ENCODE peak calls at places on chromosomes 3 and 15, in nine cellular contexts. One of them, this sample, is unnamed.

GRCh38 chr3:133792171-133792763 is 13.3 kb upstream of the SRPRB start:
- DNase-seq in hippocampal formation: no peak
- DNase-seq in activated CD4-positive, alpha-beta T cell treated with anti-CD3 and anti-CD28 coated beads, Interleukin-2, amount 50 U/mL, for 48 hours: no peak
- DNase-seq in NCI-H1417: peak
- DNase-seq in CD4-positive, CD25-positive, alpha-beta regulatory T cell: no peak
- DNase-seq in lung: no peak
- DNase-seq in effector CD8-positive, alpha-beta T cell: no peak
- DNase-seq in central memory CD4-positive, alpha-beta T cell: no peak
- DNase-seq in NCI-H510A: no peak
- DNase-seq in this sample: no peak

GRCh38 chr15:85764649-85765277 is 30.0 kb downstream of the KLHL25 start:
- DNase-seq in hippocampal formation: no peak
- DNase-seq in lung: no peak
- DNase-seq in CD4-positive, CD25-positive, alpha-beta regulatory T cell: no peak
- DNase-seq in activated CD4-positive, alpha-beta T cell treated with anti-CD3 and anti-CD28 coated beads, Interleukin-2, amount 50 U/mL, for 48 hours: no peak
- DNase-seq in NCI-H510A: no peak
- DNase-seq in effector CD8-positive, alpha-beta T cell: no peak
- DNase-seq in NCI-H1417: no peak
- DNase-seq in central memory CD4-positive, alpha-beta T cell: no peak
- DNase-seq in this sample: no peak

GRCh38 chr3:158483701-158484100 is 87.3 kb upstream of the MLF1 start:
- DNase-seq in NCI-H510A: no peak
- DNase-seq in NCI-H1417: no peak
- DNase-seq in effector CD8-positive, alpha-beta T cell: no peak
- DNase-seq in central memory CD4-positive, alpha-beta T cell: no peak
- DNase-seq in activated CD4-positive, alpha-beta T cell treated with anti-CD3 and anti-CD28 coated beads, Interleukin-2, amount 50 U/mL, for 48 hours: no peak
- DNase-seq in hippocampal formation: no peak
- DNase-seq in CD4-positive, CD25-positive, alpha-beta regulatory T cell: no peak
- DNase-seq in lung: no peak
- DNase-seq in this sample: no peak

GRCh38 chr3:170977911-170978310 is 48.6 kb downstream of the SLC2A2 start:
- DNase-seq in lung: no peak
- DNase-seq in activated CD4-positive, alpha-beta T cell treated with anti-CD3 and anti-CD28 coated beads, Interleukin-2, amount 50 U/mL, for 48 hours: no peak
- DNase-seq in hippocampal formation: no peak
- DNase-seq in NCI-H510A: no peak
- DNase-seq in effector CD8-positive, alpha-beta T cell: no peak
- DNase-seq in central memory CD4-positive, alpha-beta T cell: no peak
- DNase-seq in NCI-H1417: no peak
- DNase-seq in CD4-positive, CD25-positive, alpha-beta regulatory T cell: no peak
- DNase-seq in this sample: no peak

GRCh38 chr3:168088106-168088722 is 7.5 kb downstream of the GOLIM4 start:
- DNase-seq in NCI-H1417: no peak
- DNase-seq in hippocampal formation: no peak
- DNase-seq in activated CD4-positive, alpha-beta T cell treated with anti-CD3 and anti-CD28 coated beads, Interleukin-2, amount 50 U/mL, for 48 hours: no peak
- DNase-seq in central memory CD4-positive, alpha-beta T cell: no peak
- DNase-seq in effector CD8-positive, alpha-beta T cell: no peak
- DNase-seq in NCI-H510A: no peak
- DNase-seq in lung: no peak
- DNase-seq in CD4-positive, CD25-positive, alpha-beta regulatory T cell: no peak
- DNase-seq in this sample: no peak

GRCh38 chr15:60390931-60391501 is 6.8 kb downstream of the ANXA2 start:
- DNase-seq in effector CD8-positive, alpha-beta T cell: no peak
- DNase-seq in NCI-H1417: no peak
- DNase-seq in NCI-H510A: no peak
- DNase-seq in lung: peak
- DNase-seq in hippocampal formation: no peak
- DNase-seq in central memory CD4-positive, alpha-beta T cell: no peak
- DNase-seq in CD4-positive, CD25-positive, alpha-beta regulatory T cell: no peak
- DNase-seq in activated CD4-positive, alpha-beta T cell treated with anti-CD3 and anti-CD28 coated beads, Interleukin-2, amount 50 U/mL, for 48 hours: no peak
- DNase-seq in this sample: peak

GRCh38 chr3:14216257-14217048 is 37.8 kb downstream of the LSM3 start:
- DNase-seq in activated CD4-positive, alpha-beta T cell treated with anti-CD3 and anti-CD28 coated beads, Interleukin-2, amount 50 U/mL, for 48 hours: peak
- DNase-seq in central memory CD4-positive, alpha-beta T cell: peak
- DNase-seq in NCI-H510A: no peak
- DNase-seq in hippocampal formation: no peak
- DNase-seq in effector CD8-positive, alpha-beta T cell: peak
- DNase-seq in NCI-H1417: no peak
- DNase-seq in lung: peak
- DNase-seq in CD4-positive, CD25-positive, alpha-beta regulatory T cell: peak
- DNase-seq in this sample: no peak

GRCh38 chr3:14467723-14468620 is 65.6 kb downstream of the SLC6A6 start:
- DNase-seq in hippocampal formation: no peak
- DNase-seq in lung: no peak
- DNase-seq in NCI-H1417: peak
- DNase-seq in activated CD4-positive, alpha-beta T cell treated with anti-CD3 and anti-CD28 coated beads, Interleukin-2, amount 50 U/mL, for 48 hours: peak
- DNase-seq in central memory CD4-positive, alpha-beta T cell: peak
- DNase-seq in CD4-positive, CD25-positive, alpha-beta regulatory T cell: peak
- DNase-seq in effector CD8-positive, alpha-beta T cell: peak
- DNase-seq in NCI-H510A: no peak
- DNase-seq in this sample: peak

GRCh38 chr3:113268306-113268705 is 56.9 kb downstream of the BOC start:
- DNase-seq in central memory CD4-positive, alpha-beta T cell: no peak
- DNase-seq in lung: no peak
- DNase-seq in activated CD4-positive, alpha-beta T cell treated with anti-CD3 and anti-CD28 coated beads, Interleukin-2, amount 50 U/mL, for 48 hours: no peak
- DNase-seq in effector CD8-positive, alpha-beta T cell: no peak
- DNase-seq in hippocampal formation: no peak
- DNase-seq in NCI-H510A: no peak
- DNase-seq in NCI-H1417: no peak
- DNase-seq in CD4-positive, CD25-positive, alpha-beta regulatory T cell: no peak
- DNase-seq in this sample: no peak

GRCh38 chr3:40973141-40973540 is 226.2 kb upstream of the CTNNB1 start:
- DNase-seq in lung: no peak
- DNase-seq in central memory CD4-positive, alpha-beta T cell: no peak
- DNase-seq in NCI-H1417: no peak
- DNase-seq in CD4-positive, CD25-positive, alpha-beta regulatory T cell: no peak
- DNase-seq in NCI-H510A: no peak
- DNase-seq in activated CD4-positive, alpha-beta T cell treated with anti-CD3 and anti-CD28 coated beads, Interleukin-2, amount 50 U/mL, for 48 hours: no peak
- DNase-seq in effector CD8-positive, alpha-beta T cell: no peak
- DNase-seq in hippocampal formation: no peak
- DNase-seq in this sample: no peak

GRCh38 chr3:100316656-100317069 is 17.9 kb upstream of the NIT2 start:
- DNase-seq in NCI-H510A: no peak
- DNase-seq in CD4-positive, CD25-positive, alpha-beta regulatory T cell: peak
- DNase-seq in effector CD8-positive, alpha-beta T cell: no peak
- DNase-seq in central memory CD4-positive, alpha-beta T cell: peak
- DNase-seq in activated CD4-positive, alpha-beta T cell treated with anti-CD3 and anti-CD28 coated beads, Interleukin-2, amount 50 U/mL, for 48 hours: peak
- DNase-seq in lung: no peak
- DNase-seq in NCI-H1417: no peak
- DNase-seq in hippocampal formation: peak
- DNase-seq in this sample: peak

GRCh38 chr3:100629728-100630127 is 20.3 kb downstream of the ADGRG7 start:
- DNase-seq in CD4-positive, CD25-positive, alpha-beta regulatory T cell: no peak
- DNase-seq in hippocampal formation: no peak
- DNase-seq in effector CD8-positive, alpha-beta T cell: no peak
- DNase-seq in NCI-H510A: no peak
- DNase-seq in NCI-H1417: no peak
- DNase-seq in central memory CD4-positive, alpha-beta T cell: no peak
- DNase-seq in activated CD4-positive, alpha-beta T cell treated with anti-CD3 and anti-CD28 coated beads, Interleukin-2, amount 50 U/mL, for 48 hours: no peak
- DNase-seq in lung: no peak
- DNase-seq in this sample: no peak

GRCh38 chr15:39666671-39667070 is 85.8 kb downstream of the THBS1 start:
- DNase-seq in effector CD8-positive, alpha-beta T cell: no peak
- DNase-seq in activated CD4-positive, alpha-beta T cell treated with anti-CD3 and anti-CD28 coated beads, Interleukin-2, amount 50 U/mL, for 48 hours: no peak
- DNase-seq in NCI-H1417: no peak
- DNase-seq in CD4-positive, CD25-positive, alpha-beta regulatory T cell: no peak
- DNase-seq in hippocampal formation: no peak
- DNase-seq in NCI-H510A: no peak
- DNase-seq in lung: no peak
- DNase-seq in central memory CD4-positive, alpha-beta T cell: no peak
- DNase-seq in this sample: no peak

GRCh38 chr15:72796210-72796514 is 12.6 kb upstream of the ADPGK start:
- DNase-seq in NCI-H510A: no peak
- DNase-seq in NCI-H1417: no peak
- DNase-seq in activated CD4-positive, alpha-beta T cell treated with anti-CD3 and anti-CD28 coated beads, Interleukin-2, amount 50 U/mL, for 48 hours: no peak
- DNase-seq in lung: no peak
- DNase-seq in central memory CD4-positive, alpha-beta T cell: no peak
- DNase-seq in effector CD8-positive, alpha-beta T cell: no peak
- DNase-seq in hippocampal formation: no peak
- DNase-seq in CD4-positive, CD25-positive, alpha-beta regulatory T cell: no peak
- DNase-seq in this sample: no peak

GRCh38 chr3:154152741-154153140 is 31.6 kb downstream of the ARHGEF26 start:
- DNase-seq in NCI-H1417: no peak
- DNase-seq in central memory CD4-positive, alpha-beta T cell: no peak
- DNase-seq in effector CD8-positive, alpha-beta T cell: no peak
- DNase-seq in hippocampal formation: no peak
- DNase-seq in NCI-H510A: no peak
- DNase-seq in activated CD4-positive, alpha-beta T cell treated with anti-CD3 and anti-CD28 coated beads, Interleukin-2, amount 50 U/mL, for 48 hours: no peak
- DNase-seq in lung: no peak
- DNase-seq in CD4-positive, CD25-positive, alpha-beta regulatory T cell: no peak
- DNase-seq in this sample: no peak

GRCh38 chr3:27657404-27657803 is 64.7 kb downstream of the EOMES start:
- DNase-seq in central memory CD4-positive, alpha-beta T cell: no peak
- DNase-seq in hippocampal formation: no peak
- DNase-seq in activated CD4-positive, alpha-beta T cell treated with anti-CD3 and anti-CD28 coated beads, Interleukin-2, amount 50 U/mL, for 48 hours: no peak
- DNase-seq in effector CD8-positive, alpha-beta T cell: no peak
- DNase-seq in lung: no peak
- DNase-seq in CD4-positive, CD25-positive, alpha-beta regulatory T cell: no peak
- DNase-seq in NCI-H510A: no peak
- DNase-seq in NCI-H1417: no peak
- DNase-seq in this sample: no peak

This sample was measured in T-helper 2 cell treated with Interferon-gamma antibody and Interleukin-4, amounts not matched to agents 5 μg/mL and 100 μg/mL, for 36 hours.